ENCODE peak calls at places on chromosomes 16 and 17, in seven cellular contexts. J, G, V, N, Q, K and I are unnamed samples.
A peak's percentile ranks its signal among the peaks of the same experiment; 100 is the strongest.

GRCh38 chr17:32142857-32143524 is 689 bp downstream of the RHOT1 start:
- ATAC-seq in J (no peak), G (peak; percentile 85), V (peak; percentile 79), N (peak; percentile 45), Q (no peak), K (peak; percentile 22), I (no peak)

GRCh38 chr17:28807925-28808641 is 34.5 kb downstream of the FAM222B start:
- ATAC-seq in J (no peak), G (no peak), V (no peak), N (no peak), Q (no peak), K (no peak), I (no peak)

GRCh38 chr17:82239926-82240505 is 11.2 kb downstream of the SLC16A3 start:
- ATAC-seq in J (no peak), G (no peak), V (no peak), N (no peak), Q (no peak), K (no peak), I (no peak)

GRCh38 chr16:53014287-53014686 is 38.4 kb downstream of the CHD9NB start:
- ATAC-seq in J (no peak), G (no peak), V (no peak), N (no peak), Q (no peak), K (no peak), I (no peak)

GRCh38 chr17:50363217-50364060 is 9.5 kb downstream of the MRPL27 start:
- ATAC-seq in J (no peak), G (no peak), V (no peak), N (no peak), Q (no peak), K (no peak), I (no peak)

GRCh38 chr17:4607261-4607731 is 23.0 kb downstream of the SMTNL2 start:
- ATAC-seq in J (no peak), G (no peak), V (no peak), N (peak; percentile 43), Q (no peak), K (no peak), I (no peak)

GRCh38 chr16:30805370-30806169 is 18.6 kb upstream of the ZNF629 start:
- ATAC-seq in J (peak; percentile 79), G (peak; percentile 91), V (peak; percentile 98), N (peak; percentile 98), Q (peak; percentile 74), K (peak; percentile 71), I (peak; percentile 84)

GRCh38 chr17:78133971-78134898 is 3.7 kb downstream of the TMC8 start:
- ATAC-seq in J (peak; percentile 9), G (peak; percentile 59), V (no peak), N (peak; percentile 16), Q (peak; percentile 29), K (peak; percentile 12), I (peak; percentile 30)

GRCh38 chr17:64106918-64107317 is 23.0 kb downstream of the ERN1 start:
- ATAC-seq in J (no peak), G (no peak), V (no peak), N (no peak), Q (peak; percentile 17), K (no peak), I (no peak)

GRCh38 chr17:78325076-78325712 is 34.7 kb downstream of the SOCS3 start:
- ATAC-seq in J (no peak), G (no peak), V (peak; percentile 41), N (peak; percentile 62), Q (no peak), K (no peak), I (no peak)

GRCh38 chr17:36977568-36977967 is 28.8 kb downstream of the AATF start:
- ATAC-seq in J (no peak), G (no peak), V (no peak), N (no peak), Q (no peak), K (no peak), I (no peak)

GRCh38 chr16:10751291-10751697 is 7.7 kb downstream of the NUBP1 start:
- ATAC-seq in J (peak; percentile 72), G (no peak), V (peak; percentile 50), N (peak; percentile 33), Q (peak; percentile 69), K (no peak), I (peak; percentile 37)

GRCh38 chr16:85162478-85163277 is 50.4 kb upstream of the CIBAR2 start:
- ATAC-seq in J (no peak), G (peak; percentile 20), V (no peak), N (peak; percentile 70), Q (no peak), K (no peak), I (no peak)

GRCh38 chr16:47058295-47059086 is 85.0 kb upstream of the DNAJA2 start:
- ATAC-seq in J (no peak), G (no peak), V (no peak), N (peak; percentile 22), Q (no peak), K (no peak), I (no peak)

GRCh38 chr17:17999364-18000007 is 26.8 kb downstream of the DRC3 start:
- ATAC-seq in J (no peak), G (no peak), V (no peak), N (no peak), Q (no peak), K (no peak), I (no peak)

GRCh38 chr16:13835935-13836334 is 84.0 kb upstream of the ERCC4 start:
- ATAC-seq in J (no peak), G (no peak), V (no peak), N (no peak), Q (no peak), K (no peak), I (no peak)

GRCh38 chr17:40259505-40259904 is 28.2 kb upstream of the CDC6 start:
- ATAC-seq in J (no peak), G (no peak), V (no peak), N (no peak), Q (no peak), K (no peak), I (no peak)

GRCh38 chr16:85293899-85294642 is 181.8 kb upstream of the CIBAR2 start:
- ATAC-seq in J (no peak), G (no peak), V (peak; percentile 7), N (peak; percentile 41), Q (no peak), K (no peak), I (no peak)

GRCh38 chr17:44146375-44147346 is 4.9 kb downstream of the HROB start:
- ATAC-seq in J (no peak), G (no peak), V (no peak), N (peak; percentile 79), Q (no peak), K (no peak), I (no peak)

GRCh38 chr16:83733301-83733700 is 74.5 kb upstream of the HSBP1 start:
- ATAC-seq in J (no peak), G (no peak), V (no peak), N (peak; percentile 41), Q (no peak), K (no peak), I (no peak)